ENCODE peak calls at places on chromosomes 6 and 20, in five cellular contexts. F is GM23248, B is uterus, I is mucosa of descending colon, Z is lung. E is an unnamed sample. For H3K9me3 and H3K4me1, the result is how much of the 10 kb centered on the place peaks cover.

GRCh38 chr6:149032599-149033405 is 284.7 kb upstream of the TAB2 start:
- DNase-seq in Z (no peak), F (peak), B (peak), I (no peak), E (no peak)

GRCh38 chr6:112218563-112218962 is 35.8 kb downstream of the LAMA4 start:
- DNase-seq in B (peak), F (peak), Z (peak), I (no peak), E (no peak)

GRCh38 chr20:7305971-7306370 is 538.5 kb downstream of the BMP2 start:
- DNase-seq in B (no peak), F (no peak), I (no peak), Z (no peak), E (no peak)

GRCh38 chr20:19943021-19943659 is 74.0 kb upstream of the NAA20 start:
- DNase-seq in I (no peak), B (no peak), Z (no peak), F (no peak), E (no peak)

GRCh38 chr6:118890997-118891790 is 2.8 kb upstream of the ASF1A start:
- DNase-seq in Z (no peak), I (no peak), B (no peak), F (peak), E (no peak)

GRCh38 chr6:130671119-130672104 is 155.8 kb upstream of the SMLR1 start:
- DNase-seq in F (peak), B (peak), Z (peak), I (no peak), E (no peak)

GRCh38 chr20:63394069-63394468 is 32.9 kb upstream of the CHRNA4 start:
- DNase-seq in B (no peak), F (no peak), I (no peak), Z (no peak), E (no peak)

GRCh38 chr20:37729909-37730308 is 36.1 kb downstream of the CTNNBL1 start:
- DNase-seq in Z (no peak), I (no peak), F (peak), B (no peak), E (no peak)

GRCh38 chr6:30006170-30007131 is 54.6 kb upstream of the POLR1H start:
- DNase-seq in F (peak), B (peak), I (peak), Z (peak), E (no peak)

GRCh38 chr20:23963941-23964340 is 24.6 kb downstream of the GGTLC1 start:
- DNase-seq in F (no peak), B (no peak), I (no peak), Z (no peak), E (no peak)

GRCh38 chr20:23086056-23086551 is at the start of gene CD93:
- DNase-seq in Z (no peak), B (peak), F (peak), I (no peak), E (peak)

GRCh38 chr6:17454316-17455005 is 61.1 kb downstream of the CAP2 start:
- DNase-seq in B (no peak), I (no peak), F (peak), Z (no peak), E (no peak)

GRCh38 chr6:41426438-41426851 is 91.0 kb downstream of the NCR2 start:
- DNase-seq in F (peak), B (no peak), I (no peak), Z (no peak), E (no peak)

GRCh38 chr20:1838479-1839279 is 56.5 kb upstream of the SIRPA start:
- DNase-seq in I (no peak), B (no peak), F (no peak), Z (no peak), E (no peak)

GRCh38 chr6:164010446-164011071 is 596.0 kb downstream of the QKI start:
- DNase-seq in I (no peak), B (no peak), Z (no peak), F (no peak), E (no peak)

GRCh38 chr6:31531162-31531561 is 2.4 kb downstream of the MCCD1 start:
- DNase-seq in F (no peak), I (no peak), B (no peak), Z (no peak), E (no peak)

GRCh38 chr6:39357998-39358686 is 35.6 kb upstream of the KCNK16 start:
- DNase-seq in I (peak), B (no peak), F (peak), Z (no peak), E (no peak)

GRCh38 chr6:30687659-30688431 is 1.4 kb upstream of the PPP1R18 start:
- DNase-seq in I (no peak), B (peak), F (peak), Z (no peak), E (no peak)

GRCh38 chr20:34299925-34300806 is 3.0 kb downstream of the AHCY start:
- DNase-seq in F (peak), B (no peak), I (no peak), Z (peak), E (no peak)

GRCh38 chr20:2468581-2469407 is 1.8 kb downstream of the SNRPB start:
- DNase-seq in Z (no peak), B (no peak), I (no peak), F (peak), E (no peak)

GRCh38 chr6:139593081-139593480 is 218.6 kb upstream of the CITED2 start:
- DNase-seq in B (no peak), I (no peak), Z (no peak), F (no peak), E (no peak)

GRCh38 chr6:143271024-143271423 is 179.5 kb downstream of the ADAT2 start:
- DNase-seq in I (peak), Z (no peak), B (no peak), F (peak), E (no peak)

GRCh38 chr6:122381494-122382083 is 17.9 kb upstream of the HSF2 start:
- DNase-seq in B (peak), Z (peak), F (peak), I (peak), E (peak)

GRCh38 chr6:134938896-134939295 is 11.0 kb downstream of the ALDH8A1 start:
- DNase-seq in I (no peak), F (no peak), Z (no peak), B (no peak), E (peak)

GRCh38 chr20:24332956-24333355 is 136.5 kb upstream of the SYNDIG1 start:
- DNase-seq in B (no peak), F (no peak), Z (no peak), I (no peak), E (no peak)

GRCh38 chr6:82987951-82988350 is 77.7 kb downstream of the UBE3D start:
- DNase-seq in B (no peak), I (no peak), F (peak), Z (no peak), E (no peak)

GRCh38 chr20:34570859-34571306 is 12.4 kb downstream of the MAP1LC3A start:
- DNase-seq in B (no peak), I (no peak), Z (no peak), F (peak), E (no peak)

GRCh38 chr20:37992802-37993538 is 40.3 kb downstream of the TTI1 start:
- DNase-seq in Z (peak), I (peak), F (peak), B (no peak), E (no peak)

GRCh38 chr6:20236344-20236743 is 24.1 kb upstream of the MBOAT1 start:
- DNase-seq in Z (no peak), I (no peak), F (no peak), B (no peak), E (no peak)

GRCh38 chr20:46757754-46758678 is 48.6 kb downstream of the SLC2A10 start:
- DNase-seq in B (peak), I (peak), Z (peak), F (peak), E (no peak)

GRCh38 chr6:162964703-162965140 is 236.9 kb downstream of the PACRG start:
- DNase-seq in I (peak), Z (peak), B (no peak), F (peak), E (no peak)

GRCh38 chr6:156517090-156517489 is 260.1 kb upstream of the ARID1B start:
- DNase-seq in I (peak), B (no peak), Z (no peak), F (no peak), E (no peak)

GRCh38 chr6:16503919-16504554 is 257.2 kb downstream of the ATXN1 start:
- DNase-seq in I (no peak), B (no peak), F (no peak), Z (no peak), E (no peak)

GRCh38 chr6:18495236-18495635 is 108.1 kb downstream of the RNF144B start:
- DNase-seq in F (no peak), B (no peak), I (no peak), Z (no peak), E (no peak)

GRCh38 chr6:23306251-23306950 is 737.0 kb downstream of the HDGFL1 start:
- DNase-seq in B (no peak), Z (no peak), F (no peak), I (no peak), E (no peak)

GRCh38 chr20:48295966-48296421 is 510.7 kb upstream of the SULF2 start:
- DNase-seq in B (no peak), I (peak), Z (no peak), F (peak), E (no peak)

GRCh38 chr20:51600950-51601349 is 58.4 kb upstream of the NFATC2 start:
- DNase-seq in B (no peak), Z (no peak), I (no peak), F (no peak), E (no peak)

DNA sequence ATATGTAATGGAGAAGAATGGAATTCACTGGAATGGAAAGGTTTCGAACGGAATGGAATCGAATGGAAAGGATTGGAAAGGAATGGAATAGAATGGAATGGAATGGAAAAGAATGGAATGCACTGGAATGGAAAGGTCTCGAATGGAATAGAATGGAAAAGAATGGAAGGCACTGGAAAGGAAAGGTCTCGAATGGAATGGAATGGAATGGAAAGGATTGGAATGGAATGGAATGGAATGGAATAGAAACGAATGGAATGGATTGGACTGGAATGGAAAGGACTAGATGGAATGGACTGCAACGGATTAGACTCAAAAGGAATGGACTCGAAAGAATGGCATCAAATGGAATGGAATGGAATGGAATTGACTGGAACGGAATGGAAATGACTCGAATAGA is 20.5 kb upstream of the DEFB115 start:
- DNase-seq in I (no peak), F (no peak), Z (no peak), B (no peak), E (no peak)
- H3K9me3 ChIP-seq in I (half or more), F (under half), Z (under half), B (under half), E (under half)

GRCh38 chr6:50823130-50823920 is 4.7 kb downstream of the TFAP2B start:
- DNase-seq in F (no peak), B (no peak), Z (no peak), I (no peak), E (no peak)
- H3K4me1 ChIP-seq in F (under half), B (under half), Z (under half), I (under half), E (under half)

GRCh38 chr20:36471885-36472642 is 69.3 kb upstream of the MYL9 start:
- DNase-seq in F (no peak), Z (no peak), B (no peak), I (no peak), E (no peak)

GRCh38 chr20:36470482-36471062 is 70.7 kb upstream of the MYL9 start:
- DNase-seq in B (no peak), I (no peak), Z (no peak), F (no peak), E (no peak)

GRCh38 chr20:36474563-36474962 is 66.8 kb upstream of the MYL9 start:
- DNase-seq in I (no peak), B (no peak), Z (no peak), F (no peak), E (no peak)

GRCh38 chr20:36472656-36473071 is 68.7 kb upstream of the MYL9 start:
- DNase-seq in B (peak), F (peak), Z (no peak), I (peak), E (no peak)

DNA sequence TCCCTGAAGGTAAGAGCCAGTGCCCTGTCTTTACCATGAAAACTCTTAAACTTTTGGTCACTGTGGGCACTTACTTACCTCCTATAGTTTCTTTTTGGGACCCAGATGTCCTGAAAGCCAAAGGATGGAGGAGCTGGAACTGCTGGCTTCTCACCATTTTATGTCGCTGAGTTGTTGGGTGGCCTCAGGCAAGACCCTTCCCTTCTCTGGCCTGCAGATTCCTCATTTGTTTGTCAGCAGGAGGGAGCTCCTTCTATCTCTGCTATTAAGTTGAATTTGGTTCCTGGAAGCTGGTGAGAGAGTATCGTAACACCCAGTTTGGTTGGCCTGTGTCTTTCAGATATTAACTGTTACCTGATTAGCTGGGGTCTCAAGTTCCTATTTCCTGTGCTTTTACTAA is 68.2 kb upstream of the MYL9 start:
- DNase-seq in I (no peak), F (no peak), B (no peak), Z (no peak), E (no peak)
- H3K4me3 ChIP-seq in I (no peak), F (peak), B (no peak), Z (no peak), E (no peak)

GRCh38 chr20:61983965-61984364 is 81.7 kb downstream of the TAF4 start:
- DNase-seq in Z (no peak), F (no peak), I (no peak), B (no peak), E (no peak)

GRCh38 chr20:61985096-61985495 is 80.6 kb downstream of the TAF4 start:
- DNase-seq in I (no peak), Z (no peak), F (no peak), B (no peak), E (no peak)

GRCh38 chr20:61989741-61990140 is 75.9 kb downstream of the TAF4 start:
- DNase-seq in F (no peak), B (no peak), I (no peak), Z (no peak), E (no peak)

GRCh38 chr20:61988665-61989064 is 77.0 kb downstream of the TAF4 start:
- DNase-seq in F (no peak), Z (no peak), I (no peak), B (no peak), E (no peak)

GRCh38 chr20:61986762-61987321 is 78.8 kb downstream of the TAF4 start:
- DNase-seq in F (no peak), B (no peak), Z (no peak), I (no peak), E (no peak)
- H3K9me3 ChIP-seq in F (under half), B (under half), Z (under half), I (under half), E (under half)

GRCh38 chr6:131688286-131688685 is 12.9 kb downstream of the OR2A4 start:
- DNase-seq in B (no peak), F (no peak), I (no peak), Z (no peak), E (no peak)

GRCh38 chr6:131687022-131687421 is 14.2 kb downstream of the OR2A4 start:
- DNase-seq in Z (no peak), F (no peak), B (no peak), I (no peak), E (no peak)

GRCh38 chr6:131683479-131683878 is 17.7 kb downstream of the OR2A4 start:
- DNase-seq in Z (no peak), F (no peak), B (no peak), I (no peak), E (no peak)

GRCh38 chr6:131682427-131682826 is 18.8 kb downstream of the OR2A4 start:
- DNase-seq in I (no peak), F (no peak), Z (no peak), B (no peak), E (no peak)

DNA sequence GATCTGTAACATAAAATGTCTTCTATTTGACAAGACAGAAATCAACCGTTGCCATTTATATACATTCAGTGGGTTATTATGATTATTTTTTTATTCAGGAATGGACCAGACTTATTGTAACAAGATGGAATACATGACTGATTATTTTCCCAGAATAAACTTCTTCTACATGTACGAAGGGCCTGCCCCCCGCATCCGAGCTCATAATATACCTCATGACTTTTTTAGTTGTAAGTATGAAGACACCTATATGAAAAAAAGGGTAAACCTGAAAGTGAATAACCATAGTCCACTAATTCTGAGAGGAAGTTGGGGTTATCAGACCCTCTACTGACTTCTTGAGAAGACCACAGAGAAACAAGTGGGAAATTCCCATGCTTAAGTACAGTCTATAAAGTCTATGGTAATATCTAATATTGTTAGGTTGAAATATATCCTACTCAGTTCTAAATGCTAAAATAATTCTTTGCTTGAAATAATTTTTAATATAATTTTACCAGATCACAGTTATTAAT is 15.9 kb downstream of the OR2A4 start:
- DNase-seq in Z (no peak), F (no peak), I (no peak), B (no peak), E (no peak)
- H3K4me1 ChIP-seq in Z (under half), F (under half), I (under half), B (under half), E (under half)

E was measured in CD4-positive, alpha-beta memory T cell.